ENCODE peak calls at places on chromosomes 6 and 20, in ten cellular contexts. X is IMR-90, B is Panc1, E is fibroblast of lung, C is cardiac muscle cell, A is stomach, O is heart left ventricle, P is ovary, G is breast epithelium, L is lower lobe of right lung. U is an unnamed sample.

GRCh38 chr6:17115251-17116089 is 13.6 kb downstream of the STMND1 start:
- DNase-seq in X (peak; percentile 93), B (peak; percentile 48), E (peak; percentile 95), C (peak; percentile 34), A (no peak), O (no peak), P (no peak), G (no peak), L (no peak), U (peak; percentile 77)

GRCh38 chr6:33124525-33124901 is 48.7 kb downstream of the HLA-DPB1 start:
- DNase-seq in X (no peak), B (no peak), E (no peak), C (no peak), A (no peak), O (no peak), P (no peak), G (no peak), L (no peak), U (no peak)

GRCh38 chr20:10954137-10954840 is 280.5 kb upstream of the JAG1 start:
- DNase-seq in X (peak; percentile 22), B (no peak), E (peak; percentile 71), C (no peak), A (peak; percentile 32), O (no peak), P (no peak), G (peak; percentile 72), L (no peak), U (no peak)

GRCh38 chr20:51800132-51800721 is 2.1 kb downstream of the SALL4 start:
- DNase-seq in X (no peak), B (peak; percentile 24), E (peak; percentile 23), C (peak; percentile 91), A (peak; percentile 72), O (peak; percentile 35), P (peak; percentile 13), G (peak; percentile 26), L (peak; percentile 70), U (no peak)

GRCh38 chr6:41531591-41532582 is 14.3 kb upstream of the FOXP4 start:
- DNase-seq in X (peak; percentile 67), B (no peak), E (peak; percentile 49), C (no peak), A (no peak), O (no peak), P (no peak), G (no peak), L (no peak), U (peak; percentile 23)

GRCh38 chr20:22354647-22355046 is 229.7 kb downstream of the FOXA2 start:
- DNase-seq in X (no peak), B (no peak), E (no peak), C (no peak), A (no peak), O (no peak), P (no peak), G (no peak), L (no peak), U (no peak)

GRCh38 chr6:18693923-18694322 is 306.8 kb downstream of the RNF144B start:
- DNase-seq in X (no peak), B (no peak), E (no peak), C (no peak), A (no peak), O (no peak), P (no peak), G (no peak), L (no peak), U (no peak)

GRCh38 chr20:53162251-53162835 is 190.2 kb downstream of the TSHZ2 start:
- DNase-seq in X (peak; percentile 47), B (no peak), E (peak; percentile 91), C (peak; percentile 43), A (no peak), O (peak; percentile 30), P (peak; percentile 63), G (peak; percentile 64), L (no peak), U (no peak)

GRCh38 chr20:44523746-44524145 is 1.9 kb upstream of the SERINC3 start:
- DNase-seq in X (no peak), B (no peak), E (no peak), C (no peak), A (no peak), O (no peak), P (no peak), G (no peak), L (no peak), U (no peak)

GRCh38 chr20:44526129-44526528 is 4.3 kb upstream of the SERINC3 start:
- DNase-seq in X (peak; percentile 52), B (no peak), E (peak; percentile 77), C (no peak), A (no peak), O (no peak), P (no peak), G (no peak), L (no peak), U (no peak)

GRCh38 chr20:44522841-44523240 is 971 bp upstream of the SERINC3 start:
- DNase-seq in X (no peak), B (no peak), E (no peak), C (no peak), A (no peak), O (no peak), P (no peak), G (no peak), L (no peak), U (no peak)

GRCh38 chr20:44517454-44517853 is 4.4 kb downstream of the SERINC3 start:
- DNase-seq in X (no peak), B (no peak), E (no peak), C (no peak), A (no peak), O (no peak), P (no peak), G (no peak), L (no peak), U (no peak)

GRCh38 chr20:44521484-44522481 is at the start of gene SERINC3:
- DNase-seq in X (peak; percentile 96), B (peak; percentile 87), E (peak; percentile 95), C (peak; percentile 95), A (peak; percentile 98), O (peak; percentile 96), P (peak; percentile 94), G (peak; percentile 96), L (peak; percentile 97), U (peak; percentile 80)
- TF ChIP-seq CTCF in X (no peak), B (no peak), E (no peak), C (no peak), A (no peak), O (no peak), P (peak; percentile 18), G (no peak), L (no peak), U (peak; percentile 16)

GRCh38 chr6:37698264-37699137 is 818 bp upstream of the MDGA1 start:
- DNase-seq in X (peak; percentile 31), B (no peak), E (no peak), C (peak; percentile 70), A (peak; percentile 59), O (no peak), P (peak; percentile 51), G (no peak), L (peak; percentile 63), U (no peak)
- H3K27me3 ChIP-seq in X (peaks cover 8% of the 10 kb centered on the region), B (peaks cover 2% of the 10 kb centered on the region), E (no peaks in the 10 kb centered on the region), C (peaks cover 78% of the 10 kb centered on the region), A (no peaks in the 10 kb centered on the region), O (peaks cover 19% of the 10 kb centered on the region), P (no peaks in the 10 kb centered on the region), G (peaks cover 27% of the 10 kb centered on the region), L (peaks cover 44% of the 10 kb centered on the region), U (peaks cover 7% of the 10 kb centered on the region)

GRCh38 chr6:89494131-89494793 is 61.3 kb downstream of the ANKRD6 start:
- DNase-seq in X (no peak), B (no peak), E (no peak), C (no peak), A (no peak), O (no peak), P (no peak), G (no peak), L (no peak), U (no peak)

GRCh38 chr6:89500486-89501020 is 67.6 kb downstream of the ANKRD6 start:
- DNase-seq in X (no peak), B (no peak), E (no peak), C (no peak), A (no peak), O (no peak), P (no peak), G (no peak), L (no peak), U (no peak)

GRCh38 chr6:89501239-89501638 is 68.3 kb downstream of the ANKRD6 start:
- DNase-seq in X (no peak), B (no peak), E (peak; percentile 21), C (peak; percentile 30), A (no peak), O (no peak), P (no peak), G (no peak), L (no peak), U (no peak)

GRCh38 chr6:89492025-89492640 is 59.2 kb downstream of the ANKRD6 start:
- DNase-seq in X (no peak), B (no peak), E (no peak), C (no peak), A (no peak), O (no peak), P (no peak), G (no peak), L (no peak), U (no peak)

DNA sequence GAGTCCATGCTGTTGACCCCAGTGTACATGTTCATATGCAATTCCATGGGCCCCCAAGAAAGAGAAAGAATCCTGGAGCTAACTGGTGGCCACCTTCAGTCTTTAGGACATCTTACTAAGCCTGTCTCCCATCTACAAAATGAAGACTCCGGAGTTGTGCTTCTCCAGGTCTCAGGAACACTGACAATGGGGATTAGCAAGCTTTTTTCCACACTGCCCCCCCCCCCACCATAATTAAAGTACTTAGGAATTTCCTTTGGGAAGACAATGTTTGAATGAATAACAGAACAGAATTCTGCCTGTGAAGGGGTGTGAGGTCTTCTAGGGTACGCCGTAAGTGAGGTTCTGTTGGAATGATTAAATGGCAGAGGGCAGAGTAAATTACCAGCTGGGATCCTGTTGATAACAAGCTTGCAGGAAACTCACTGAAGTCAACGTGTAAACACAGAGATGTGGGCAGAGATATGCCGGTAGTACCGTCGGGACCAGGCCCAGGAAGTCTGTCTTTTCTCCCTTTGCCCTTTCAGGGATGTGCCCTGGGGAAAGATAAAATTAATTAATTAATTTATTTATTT is 63.1 kb downstream of the ANKRD6 start:
- DNase-seq in X (no peak), B (no peak), E (no peak), C (no peak), A (no peak), O (no peak), P (no peak), G (no peak), L (no peak), U (no peak)
- H3K4me3 ChIP-seq in X (no peak overlapping the region), B (no peak overlapping the region), E (no peak overlapping the region), C (no peak overlapping the region), A (no peak overlapping the region), O (no peak overlapping the region), P (no peak overlapping the region), G (no peak overlapping the region), L (no peak overlapping the region), U (no peak overlapping the region)

GRCh38 chr6:126797981-126798380 is 320.5 kb upstream of the RSPO3 start:
- DNase-seq in X (no peak), B (no peak), E (peak; percentile 42), C (no peak), A (no peak), O (no peak), P (no peak), G (no peak), L (no peak), U (no peak)

GRCh38 chr6:126804255-126805064 is 314.0 kb upstream of the RSPO3 start:
- DNase-seq in X (peak; percentile 55), B (peak; percentile 35), E (peak; percentile 30), C (peak; percentile 70), A (no peak), O (no peak), P (no peak), G (no peak), L (no peak), U (peak; percentile 13)

GRCh38 chr6:126805861-126806260 is 312.6 kb upstream of the RSPO3 start:
- DNase-seq in X (no peak), B (no peak), E (peak; percentile 37), C (no peak), A (no peak), O (no peak), P (no peak), G (no peak), L (no peak), U (no peak)

DNA sequence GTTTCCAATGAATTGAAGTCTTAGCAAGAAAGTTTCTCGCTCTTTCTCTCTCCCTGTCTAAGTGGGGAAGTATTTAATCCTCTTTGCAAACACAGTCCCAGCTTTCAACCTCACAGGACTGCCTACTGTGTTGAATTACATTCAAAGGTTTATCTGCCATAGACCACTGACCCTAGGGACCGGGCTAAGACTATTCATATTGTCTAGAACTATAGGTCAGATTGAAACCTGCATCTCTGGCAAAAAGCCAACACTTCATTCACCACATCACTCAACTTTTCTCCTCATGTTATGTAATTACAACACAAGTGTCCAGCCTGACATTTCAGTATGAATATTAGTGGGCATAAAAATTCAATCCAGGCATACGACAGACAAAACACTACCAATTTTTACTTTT is 314.7 kb upstream of the RSPO3 start:
- DNase-seq in X (no peak), B (no peak), E (no peak), C (no peak), A (no peak), O (no peak), P (no peak), G (no peak), L (no peak), U (no peak)
- TF ChIP-seq CTCF in X (no peak), B (no peak), E (no peak), C (no peak), A (no peak), O (no peak), P (no peak), G (no peak), L (no peak), U (no peak)